ENCODE peak calls at places on chromosome 2, in nine cellular contexts. C is kidney, U is GM13976, A is A549, I is dorsolateral prefrontal cortex, W is GM10248, T is RWPE1, R is neural crest cell, X is cardiac muscle cell. M is an unnamed sample.
A peak's percentile ranks its signal among the peaks of the same experiment; 100 is the strongest.

GRCh38 chr2:12637754-12638153 is 79.0 kb upstream of the TRIB2 start:
- DNase-seq in C (no peak), U (no peak), A (no peak), I (no peak), W (no peak), T (no peak), R (no peak), X (no peak), M (no peak)

GRCh38 chr2:29233428-29233827 is 118.2 kb downstream of the CLIP4 start:
- DNase-seq in C (no peak), U (no peak), A (no peak), I (no peak), W (no peak), T (peak; percentile 24), R (no peak), X (no peak), M (no peak)

GRCh38 chr2:105460048-105460732 is 61.3 kb upstream of the FHL2 start:
- DNase-seq in C (no peak), U (no peak), A (no peak), I (no peak), W (no peak), T (no peak), R (no peak), X (no peak), M (no peak)

GRCh38 chr2:207617011-207617671 is 8.1 kb downstream of the METTL21A start:
- DNase-seq in C (no peak), U (no peak), A (peak; percentile 64), I (no peak), W (no peak), T (peak; percentile 77), R (no peak), X (peak; percentile 75), M (no peak)

GRCh38 chr2:240259924-240260529 is 119.6 kb upstream of the OTOS start:
- DNase-seq in C (no peak), U (no peak), A (no peak), I (no peak), W (no peak), T (no peak), R (no peak), X (no peak), M (no peak)

GRCh38 chr2:164220250-164220649 is 401.0 kb downstream of the GRB14 start:
- DNase-seq in C (no peak), U (no peak), A (no peak), I (no peak), W (no peak), T (no peak), R (no peak), X (no peak), M (no peak)

GRCh38 chr2:233133239-233133638 is 73.1 kb downstream of the INPP5D start:
- DNase-seq in C (no peak), U (no peak), A (no peak), I (no peak), W (no peak), T (no peak), R (no peak), X (no peak), M (no peak)

GRCh38 chr2:13067508-13067907 is 350.8 kb downstream of the TRIB2 start:
- DNase-seq in C (no peak), U (no peak), A (no peak), I (no peak), W (no peak), T (no peak), R (no peak), X (no peak), M (no peak)

GRCh38 chr2:202950592-202950991 is 38.5 kb downstream of the CARF start:
- DNase-seq in C (no peak), U (no peak), A (no peak), I (no peak), W (no peak), T (no peak), R (no peak), X (peak; percentile 43), M (no peak)

GRCh38 chr2:64363848-64364247 is 90.1 kb upstream of the LGALSL start:
- DNase-seq in C (no peak), U (no peak), A (no peak), I (no peak), W (no peak), T (no peak), R (no peak), X (no peak), M (no peak)

GRCh38 chr2:133213651-133214050 is 354.6 kb downstream of the NCKAP5 start:
- DNase-seq in C (no peak), U (no peak), A (no peak), I (no peak), W (no peak), T (no peak), R (no peak), X (no peak), M (no peak)

GRCh38 chr2:96324716-96325037 is 440 bp upstream of the ITPRIPL1 start:
- DNase-seq in C (no peak), U (peak; percentile 56), A (no peak), I (no peak), W (peak; percentile 48), T (no peak), R (no peak), X (no peak), M (no peak)

GRCh38 chr2:65354773-65355172 is 77.6 kb downstream of the SPRED2 start:
- DNase-seq in C (no peak), U (no peak), A (no peak), I (no peak), W (no peak), T (peak; percentile 38), R (no peak), X (no peak), M (no peak)

GRCh38 chr2:172655091-172655837 is 80.4 kb upstream of the RAPGEF4 start:
- DNase-seq in C (no peak), U (no peak), A (no peak), I (no peak), W (no peak), T (no peak), R (no peak), X (peak; percentile 29), M (no peak)

GRCh38 chr2:133674433-133675331 is 106.4 kb upstream of the NCKAP5 start:
- DNase-seq in C (peak; percentile 59), U (no peak), A (no peak), I (peak; percentile 54), W (no peak), T (no peak), R (peak; percentile 20), X (peak; percentile 89), M (no peak)

GRCh38 chr2:13413989-13414388 is 697.3 kb downstream of the TRIB2 start:
- DNase-seq in C (no peak), U (no peak), A (no peak), I (no peak), W (no peak), T (no peak), R (no peak), X (no peak), M (no peak)

GRCh38 chr2:70670202-70670601 is 97.8 kb downstream of the ADD2 start:
- DNase-seq in C (no peak), U (no peak), A (no peak), I (no peak), W (no peak), T (no peak), R (no peak), X (no peak), M (no peak)
- TF ChIP-seq CTCF in C (no peak), U (no peak), A (no peak), I (no peak), W (no peak), T (no peak), R (no peak), X (no peak), M (no peak)

DNA sequence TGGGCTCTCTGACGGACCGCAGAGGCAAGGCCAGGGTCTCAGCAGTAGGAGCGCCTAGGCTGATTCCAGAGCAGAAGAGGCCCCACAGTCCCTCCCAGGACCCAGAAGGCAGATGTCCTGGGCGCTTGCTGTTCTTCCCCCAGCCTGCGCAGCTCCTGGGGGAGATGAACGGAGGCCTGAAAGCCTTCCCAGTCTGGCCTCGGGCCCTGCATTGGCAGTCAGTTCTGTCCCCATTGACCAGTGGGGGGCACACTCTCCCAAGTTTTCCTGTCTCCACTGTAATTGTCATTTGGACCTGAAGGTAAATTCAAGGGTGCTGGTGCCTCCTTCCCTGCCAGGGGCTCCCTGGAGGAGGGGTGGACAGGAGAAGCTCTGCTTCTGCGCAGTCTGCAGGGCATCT is 345.7 kb downstream of the CYP26B1 start:
- DNase-seq in C (no peak), U (no peak), A (peak; percentile 44), I (peak; percentile 38), W (no peak), T (no peak), R (peak; percentile 20), X (peak; percentile 86), M (no peak)
- TF ChIP-seq CTCF in C (peak; percentile 39), U (no peak), A (peak; percentile 59), I (peak; percentile 57), W (no peak), T (no peak), R (peak; percentile 41), X (peak; percentile 79), M (peak; percentile 16)

DNA sequence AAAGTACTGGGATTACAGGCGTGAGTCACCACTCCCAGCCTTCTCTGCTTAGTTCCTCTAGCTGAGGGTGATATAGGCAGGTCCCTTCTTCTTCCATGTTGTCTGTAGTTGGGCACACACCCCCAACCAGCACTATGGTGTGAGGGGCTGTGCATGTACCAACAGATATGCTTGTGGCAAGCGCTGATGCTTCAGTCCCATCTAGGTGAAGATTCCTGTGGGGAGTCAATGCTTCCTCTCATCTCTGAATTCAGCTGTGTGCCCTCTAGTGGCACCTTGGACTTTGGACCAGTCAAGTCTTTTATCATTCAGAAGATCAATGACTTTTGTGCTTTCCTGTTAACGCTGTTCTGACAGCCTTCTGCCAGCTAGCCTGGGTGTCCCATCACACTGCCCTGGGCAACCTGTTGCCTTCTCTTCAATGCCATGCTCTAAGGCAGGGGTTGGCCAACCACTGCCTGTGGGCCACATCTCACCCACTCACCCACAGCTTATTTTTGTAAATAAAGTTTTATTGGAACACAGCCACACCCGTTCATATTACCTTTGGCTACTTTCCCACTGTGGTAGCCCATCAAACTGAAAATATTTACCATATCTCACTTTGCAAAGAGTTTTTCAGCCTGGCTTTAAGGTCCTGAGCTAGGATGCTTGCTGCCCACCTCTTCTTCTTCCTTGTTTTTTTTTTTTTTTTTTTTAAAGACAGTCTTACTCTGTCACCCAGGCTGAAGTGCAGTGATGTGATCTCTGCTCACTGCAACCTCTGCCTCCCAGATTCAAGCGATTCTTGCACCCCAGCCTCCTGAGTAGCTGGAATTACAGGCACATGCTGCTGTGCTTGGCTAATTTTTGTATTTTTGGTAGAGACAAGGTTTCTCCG is 51.0 kb downstream of the NPAS2 start:
- DNase-seq in C (no peak), U (no peak), A (no peak), I (no peak), W (no peak), T (no peak), R (no peak), X (no peak), M (no peak)
- TF ChIP-seq CTCF in C (no peak), U (no peak), A (peak; percentile 22), I (no peak), W (no peak), T (no peak), R (peak; percentile 29), X (peak; percentile 22), M (no peak)

GRCh38 chr2:156727867-156728266 is 291.7 kb downstream of the GPD2 start:
- DNase-seq in C (no peak), U (no peak), A (no peak), I (no peak), W (no peak), T (no peak), R (no peak), X (no peak), M (no peak)

DNA sequence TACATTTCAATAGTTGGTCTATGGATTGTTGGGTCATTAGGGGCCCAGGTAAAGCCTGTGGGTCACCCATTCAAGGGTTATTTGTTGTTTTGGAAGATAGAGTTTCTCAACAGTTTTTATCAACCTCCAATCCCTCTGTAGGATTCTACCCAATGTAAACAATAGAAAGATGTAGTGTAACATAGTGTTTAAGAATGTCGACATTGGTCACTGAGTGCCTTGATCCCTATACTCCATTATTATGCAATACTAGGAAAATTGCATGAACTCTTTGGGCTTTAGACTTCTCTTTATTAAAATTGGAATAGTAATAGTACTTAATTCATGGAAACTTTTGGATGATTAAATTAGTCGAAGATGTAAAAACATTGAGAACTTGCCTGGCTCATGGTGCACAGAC is 292.1 kb downstream of the GPD2 start:
- DNase-seq in C (no peak), U (no peak), A (no peak), I (no peak), W (no peak), T (no peak), R (no peak), X (no peak), M (no peak)
- TF ChIP-seq CTCF in C (no peak), U (no peak), A (no peak), I (no peak), W (no peak), T (no peak), R (no peak), X (no peak), M (no peak)